ENCODE peak calls at places on chromosomes 16 and 17, in seven cellular contexts. T is foreskin fibroblast; C is C1 segment of cervical spinal cord; Q is activated CD4-positive, alpha-beta T cell treated with anti-CD3 and anti-CD28 coated beads, Interleukin-2, amount 50 U/mL, for 1 hour; K is activated CD8-positive, alpha-beta memory T cell treated with anti-CD3 and anti-CD28 coated beads for 48 hours; L is NCI-H460; O is activated naive CD4-positive, alpha-beta T cell. I is an unnamed sample.

GRCh38 chr17:46009681-46010596 is 10.9 kb downstream of the STH start:
- DNase-seq in T (no peak), C (no peak), Q (no peak), K (no peak), L (no peak), O (no peak), I (peak)

GRCh38 chr17:79138826-79139225 is 64.2 kb downstream of the ENGASE start:
- DNase-seq in T (no peak), C (no peak), Q (no peak), K (no peak), L (no peak), O (no peak), I (no peak)

GRCh38 chr17:57527437-57528083 is 217.5 kb downstream of the CCDC182 start:
- DNase-seq in T (no peak), C (no peak), Q (no peak), K (no peak), L (no peak), O (no peak), I (no peak)

GRCh38 chr16:54503011-54503410 is 216.4 kb upstream of the IRX3 start:
- DNase-seq in T (no peak), C (no peak), Q (no peak), K (no peak), L (no peak), O (no peak), I (no peak)

GRCh38 chr16:66551362-66551761 is 1.0 kb upstream of the CKLF start:
- DNase-seq in T (peak), C (no peak), Q (peak), K (peak), L (peak), O (peak), I (peak)

GRCh38 chr17:73976676-73977521 is 226.6 kb upstream of the RPL38 start:
- DNase-seq in T (no peak), C (no peak), Q (no peak), K (no peak), L (no peak), O (no peak), I (no peak)

GRCh38 chr17:7774037-7774659 is 56.6 kb downstream of the DNAH2 start:
- DNase-seq in T (peak), C (no peak), Q (no peak), K (no peak), L (peak), O (no peak), I (no peak)

GRCh38 chr17:57557793-57558681 is 187.1 kb downstream of the CCDC182 start:
- DNase-seq in T (no peak), C (no peak), Q (no peak), K (no peak), L (no peak), O (no peak), I (peak)

GRCh38 chr17:14886200-14886739 is 378.9 kb downstream of the PMP22 start:
- DNase-seq in T (no peak), C (no peak), Q (no peak), K (no peak), L (no peak), O (no peak), I (peak)

I was measured in A549.